ENCODE peak calls at places on chromosomes 3 and 15, in six cellular contexts. O is HEK293T, F is LoVo, W is OCI-M1, D is WTC11, P is Calu3. B is an unnamed sample.

GRCh38 chr15:70856177-70856883 is 2.4 kb upstream of the LARP6 start:
- DNase-seq in O (no peak), F (no peak), W (no peak), D (no peak), P (no peak), B (no peak)

GRCh38 chr3:45950686-45951600 is 7.7 kb downstream of the CXCR6 start:
- DNase-seq in O (no peak), F (no peak), W (no peak), D (no peak), P (no peak), B (no peak)

GRCh38 chr3:194261581-194262063 is 89.5 kb downstream of the CPN2 start:
- DNase-seq in O (no peak), F (no peak), W (no peak), D (no peak), P (no peak), B (no peak)

GRCh38 chr3:196341142-196341541 is 3.0 kb upstream of the TM4SF19 start:
- DNase-seq in O (no peak), F (no peak), W (no peak), D (no peak), P (no peak), B (no peak)

GRCh38 chr3:184500344-184500923 is 61.2 kb upstream of the EPHB3 start:
- DNase-seq in O (no peak), F (no peak), W (no peak), D (no peak), P (no peak), B (no peak)

GRCh38 chr15:41934843-41935242 is 37.5 kb downstream of the EHD4 start:
- DNase-seq in O (no peak), F (no peak), W (no peak), D (no peak), P (no peak), B (peak; percentile 64)

GRCh38 chr3:128556384-128556783 is 63.4 kb upstream of the GATA2 start:
- DNase-seq in O (no peak), F (no peak), W (no peak), D (no peak), P (no peak), B (no peak)

GRCh38 chr15:95932676-95933075 is 397.8 kb upstream of the NR2F2 start:
- DNase-seq in O (no peak), F (peak; percentile 72), W (no peak), D (no peak), P (no peak), B (no peak)

GRCh38 chr15:38857814-38858213 is 293.2 kb upstream of the RASGRP1 start:
- DNase-seq in O (no peak), F (no peak), W (no peak), D (no peak), P (no peak), B (no peak)

GRCh38 chr3:32577174-32577573 is 6.5 kb upstream of the DYNC1LI1 start:
- DNase-seq in O (no peak), F (no peak), W (no peak), D (no peak), P (no peak), B (no peak)

GRCh38 chr3:39064646-39065045 is 12.8 kb downstream of the WDR48 start:
- DNase-seq in O (no peak), F (no peak), W (no peak), D (no peak), P (no peak), B (no peak)

GRCh38 chr3:31733234-31733667 is 200.5 kb downstream of the STT3B start:
- DNase-seq in O (no peak), F (peak; percentile 23), W (no peak), D (no peak), P (peak; percentile 39), B (no peak)